ENCODE peak calls at places on chromosome 17, in six cellular contexts. One of them, this sample, is unnamed.

GRCh38 chr17:74892013-74892841 is 1.2 kb downstream of the FADS6 start:
- DNase-seq in neuronal stem cell: no peak
- DNase-seq in mesendoderm: no peak
- DNase-seq in IMR-90: no peak
- DNase-seq in mesenchymal stem cell: no peak
- DNase-seq in H1: no peak
- DNase-seq in this sample: peak; percentile 82

GRCh38 chr17:13638855-13639458 is 37.2 kb upstream of the HS3ST3A1 start:
- DNase-seq in neuronal stem cell: no peak
- DNase-seq in mesendoderm: peak; percentile 90
- DNase-seq in IMR-90: peak; percentile 23
- DNase-seq in mesenchymal stem cell: peak; percentile 84
- DNase-seq in H1: no peak
- DNase-seq in this sample: peak; percentile 60

GRCh38 chr17:43368740-43369506 is 29.9 kb upstream of the ARL4D start:
- DNase-seq in neuronal stem cell: peak; percentile 48
- DNase-seq in mesendoderm: peak; percentile 94
- DNase-seq in IMR-90: peak; percentile 70
- DNase-seq in mesenchymal stem cell: peak; percentile 89
- DNase-seq in H1: no peak
- DNase-seq in this sample: peak; percentile 83

GRCh38 chr17:27855454-27855853 is 37.7 kb downstream of the LYRM9 start:
- DNase-seq in neuronal stem cell: no peak
- DNase-seq in mesendoderm: no peak
- DNase-seq in IMR-90: no peak
- DNase-seq in mesenchymal stem cell: no peak
- DNase-seq in H1: no peak
- DNase-seq in this sample: no peak

GRCh38 chr17:21198411-21198810 is 15.6 kb downstream of the TMEM11 start:
- DNase-seq in neuronal stem cell: no peak
- DNase-seq in mesendoderm: no peak
- DNase-seq in IMR-90: no peak
- DNase-seq in mesenchymal stem cell: no peak
- DNase-seq in H1: no peak
- DNase-seq in this sample: no peak

GRCh38 chr17:19738073-19738449 is 10.0 kb downstream of the ALDH3A1 start:
- DNase-seq in neuronal stem cell: no peak
- DNase-seq in mesendoderm: no peak
- DNase-seq in IMR-90: no peak
- DNase-seq in mesenchymal stem cell: no peak
- DNase-seq in H1: no peak
- DNase-seq in this sample: no peak

GRCh38 chr17:65750678-65751077 is 189.2 kb upstream of the AXIN2 start:
- DNase-seq in neuronal stem cell: no peak
- DNase-seq in mesendoderm: no peak
- DNase-seq in IMR-90: peak; percentile 89
- DNase-seq in mesenchymal stem cell: peak; percentile 44
- DNase-seq in H1: no peak
- DNase-seq in this sample: peak; percentile 78

GRCh38 chr17:81509048-81509686 is 3.4 kb downstream of the ACTG1 start:
- DNase-seq in neuronal stem cell: no peak
- DNase-seq in mesendoderm: peak; percentile 70
- DNase-seq in IMR-90: no peak
- DNase-seq in mesenchymal stem cell: no peak
- DNase-seq in H1: no peak
- DNase-seq in this sample: peak; percentile 63

GRCh38 chr17:82212331-82213250 is at the start of gene CCDC57:
- DNase-seq in neuronal stem cell: peak; percentile 77
- DNase-seq in mesendoderm: peak; percentile 76
- DNase-seq in IMR-90: peak; percentile 68
- DNase-seq in mesenchymal stem cell: peak; percentile 83
- DNase-seq in H1: no peak
- DNase-seq in this sample: peak; percentile 69

GRCh38 chr17:59815965-59816364 is 76.8 kb downstream of the TUBD1 start:
- DNase-seq in neuronal stem cell: no peak
- DNase-seq in mesendoderm: no peak
- DNase-seq in IMR-90: no peak
- DNase-seq in mesenchymal stem cell: peak; percentile 78
- DNase-seq in H1: no peak
- DNase-seq in this sample: peak; percentile 22

GRCh38 chr17:33925650-33926049 is 329.4 kb upstream of the CCL2 start:
- DNase-seq in neuronal stem cell: no peak
- DNase-seq in mesendoderm: no peak
- DNase-seq in IMR-90: no peak
- DNase-seq in mesenchymal stem cell: no peak
- DNase-seq in H1: no peak
- DNase-seq in this sample: no peak

GRCh38 chr17:37233001-37233400 is 142.8 kb upstream of the C17orf78 start:
- DNase-seq in neuronal stem cell: no peak
- DNase-seq in mesendoderm: no peak
- DNase-seq in IMR-90: no peak
- DNase-seq in mesenchymal stem cell: no peak
- DNase-seq in H1: no peak
- DNase-seq in this sample: no peak

DNA sequence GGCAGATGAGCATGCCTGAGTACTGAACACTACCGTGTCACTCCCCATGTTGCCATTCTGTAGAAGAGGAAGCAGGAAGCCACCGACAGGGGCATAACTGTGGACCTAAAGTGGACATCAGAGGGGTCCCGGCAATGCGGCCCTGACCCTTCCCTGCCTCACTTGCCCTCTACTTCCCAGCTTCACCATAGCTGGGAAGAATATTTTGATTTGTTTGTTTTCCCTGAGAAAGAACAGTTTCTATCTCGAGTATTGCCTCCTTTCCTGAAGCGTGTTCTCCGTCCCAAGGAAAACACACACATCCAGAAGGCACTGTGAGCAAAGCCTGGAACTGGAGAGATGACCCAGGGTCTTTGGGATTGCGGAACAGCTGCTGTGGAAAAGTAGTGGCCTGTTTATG is 90.3 kb upstream of the TBX2 start:
- DNase-seq in neuronal stem cell: no peak
- DNase-seq in mesendoderm: no peak
- DNase-seq in IMR-90: no peak
- DNase-seq in mesenchymal stem cell: no peak
- DNase-seq in H1: no peak
- DNase-seq in this sample: peak; percentile 55
- H2BK120ac ChIP-seq in neuronal stem cell: no peak overlapping the region
- H2BK120ac ChIP-seq in mesendoderm: no peak overlapping the region
- H2BK120ac ChIP-seq in IMR-90: peak overlapping the region; percentile 98
- H2BK120ac ChIP-seq in mesenchymal stem cell: peak overlapping the region; percentile 86
- H2BK120ac ChIP-seq in H1: no peak overlapping the region
- H2BK120ac ChIP-seq in this sample: no peak overlapping the region

GRCh38 chr17:78144146-78144719 is 2.0 kb upstream of the C17orf99 start:
- DNase-seq in neuronal stem cell: no peak
- DNase-seq in mesendoderm: no peak
- DNase-seq in IMR-90: peak; percentile 76
- DNase-seq in mesenchymal stem cell: peak; percentile 77
- DNase-seq in H1: no peak
- DNase-seq in this sample: peak; percentile 48
- H3K4me3 ChIP-seq in neuronal stem cell: no peak overlapping the region
- H3K4me3 ChIP-seq in mesendoderm: no peak overlapping the region
- H3K4me3 ChIP-seq in IMR-90: no peak overlapping the region
- H3K4me3 ChIP-seq in mesenchymal stem cell: no peak overlapping the region
- H3K4me3 ChIP-seq in H1: no peak overlapping the region
- H3K4me3 ChIP-seq in this sample: no peak overlapping the region

GRCh38 chr17:16353702-16354174 is 469 bp upstream of the CENPV start:
- DNase-seq in neuronal stem cell: no peak
- DNase-seq in mesendoderm: no peak
- DNase-seq in IMR-90: no peak
- DNase-seq in mesenchymal stem cell: no peak
- DNase-seq in H1: no peak
- DNase-seq in this sample: no peak

GRCh38 chr17:16352303-16352837 is 899 bp downstream of the CENPV start:
- DNase-seq in neuronal stem cell: peak; percentile 66
- DNase-seq in mesendoderm: peak; percentile 84
- DNase-seq in IMR-90: peak; percentile 30
- DNase-seq in mesenchymal stem cell: peak; percentile 53
- DNase-seq in H1: no peak
- DNase-seq in this sample: no peak

GRCh38 chr17:16354585-16354984 is 1.3 kb upstream of the CENPV start:
- DNase-seq in neuronal stem cell: no peak
- DNase-seq in mesendoderm: no peak
- DNase-seq in IMR-90: no peak
- DNase-seq in mesenchymal stem cell: no peak
- DNase-seq in H1: no peak
- DNase-seq in this sample: no peak

GRCh38 chr17:16351831-16352230 is 1.4 kb downstream of the CENPV start:
- DNase-seq in neuronal stem cell: no peak
- DNase-seq in mesendoderm: no peak
- DNase-seq in IMR-90: peak; percentile 75
- DNase-seq in mesenchymal stem cell: peak; percentile 30
- DNase-seq in H1: no peak
- DNase-seq in this sample: peak; percentile 44

DNA sequence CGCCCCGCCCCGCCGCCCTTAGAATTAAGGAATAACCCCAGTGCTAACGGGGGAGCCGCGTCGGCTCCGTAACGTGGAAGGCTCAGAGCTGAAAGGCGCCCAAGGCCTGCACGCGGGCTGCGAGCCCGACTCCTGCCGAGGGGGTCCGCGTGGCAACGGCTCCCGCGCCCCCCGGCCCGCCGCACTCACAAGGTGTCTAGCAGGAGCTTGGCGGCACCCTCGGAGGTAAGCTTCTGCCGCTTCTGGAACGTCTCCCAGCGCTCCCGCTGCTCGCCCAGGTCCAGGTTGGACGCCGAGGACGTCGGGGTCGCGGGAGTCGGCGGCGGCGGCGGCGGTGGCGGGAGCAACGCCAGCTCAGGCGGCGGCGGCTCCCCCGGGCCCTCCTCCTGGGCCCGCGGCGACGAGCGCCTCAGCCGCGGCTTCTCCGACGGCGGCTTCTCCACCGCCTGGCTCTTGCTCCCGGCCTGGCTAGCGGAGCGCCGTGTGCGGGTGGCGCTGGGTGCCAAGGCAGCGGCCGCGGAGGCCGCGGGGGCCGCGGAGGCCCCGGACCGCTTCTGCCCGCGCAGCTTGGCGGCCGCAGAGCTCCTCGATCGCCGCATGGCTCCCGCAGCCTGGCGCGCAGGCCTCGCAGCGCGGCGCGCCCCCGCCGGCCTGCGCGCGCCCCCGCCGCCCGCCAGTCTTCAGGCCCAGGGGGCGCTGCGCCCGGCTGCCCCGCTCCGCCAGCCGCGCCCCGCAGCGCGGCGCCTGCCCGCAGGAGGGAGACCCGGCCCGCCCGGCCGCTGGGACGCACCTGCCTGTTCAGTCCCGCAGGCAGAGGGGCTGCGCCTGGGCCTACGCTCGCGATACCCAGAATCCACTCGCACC is at the start of gene CENPV:
- DNase-seq in neuronal stem cell: peak; percentile 53
- DNase-seq in mesendoderm: peak; percentile 89
- DNase-seq in IMR-90: peak; percentile 34
- DNase-seq in mesenchymal stem cell: peak; percentile 45
- DNase-seq in H1: peak; percentile 54
- DNase-seq in this sample: no peak
- H2BK120ac ChIP-seq in neuronal stem cell: peak within 1 kb of the TSS; percentile 76
- H2BK120ac ChIP-seq in mesendoderm: peak within 1 kb of the TSS; percentile 13
- H2BK120ac ChIP-seq in IMR-90: peak within 1 kb of the TSS; percentile 45
- H2BK120ac ChIP-seq in mesenchymal stem cell: peak within 1 kb of the TSS; percentile 49
- H2BK120ac ChIP-seq in H1: no peak within 1 kb of the TSS
- H2BK120ac ChIP-seq in this sample: no peak within 1 kb of the TSS

GRCh38 chr17:57577751-57578607 is 167.1 kb downstream of the CCDC182 start:
- DNase-seq in neuronal stem cell: peak; percentile 83
- DNase-seq in mesendoderm: peak; percentile 63
- DNase-seq in IMR-90: peak; percentile 70
- DNase-seq in mesenchymal stem cell: peak; percentile 90
- DNase-seq in H1: no peak
- DNase-seq in this sample: no peak
- H3K4me3 ChIP-seq in neuronal stem cell: no peak overlapping the region
- H3K4me3 ChIP-seq in mesendoderm: no peak overlapping the region
- H3K4me3 ChIP-seq in IMR-90: peak overlapping the region; percentile 43
- H3K4me3 ChIP-seq in mesenchymal stem cell: no peak overlapping the region
- H3K4me3 ChIP-seq in H1: no peak overlapping the region
- H3K4me3 ChIP-seq in this sample: no peak overlapping the region

DNA sequence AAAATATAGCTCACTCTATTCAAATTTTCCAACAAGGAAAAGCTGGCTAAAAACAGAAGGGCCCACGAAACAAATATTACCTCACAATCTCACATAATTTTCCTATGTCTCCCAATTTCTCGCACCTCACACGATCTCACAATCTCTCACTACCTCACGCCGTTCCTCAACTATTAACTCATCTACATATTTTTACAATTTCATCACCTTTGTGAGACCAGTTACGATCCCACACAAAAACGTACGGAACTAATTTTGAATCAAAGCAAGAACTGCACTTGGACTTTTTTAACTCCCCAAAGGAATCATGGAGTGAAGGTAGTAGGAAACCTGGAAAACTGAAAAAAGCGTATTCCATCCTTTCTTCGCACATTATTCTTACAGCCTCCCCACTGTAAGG is 1.1 kb downstream of the CBX1 start:
- DNase-seq in neuronal stem cell: no peak
- DNase-seq in mesendoderm: no peak
- DNase-seq in IMR-90: peak; percentile 62
- DNase-seq in mesenchymal stem cell: peak; percentile 63
- DNase-seq in H1: no peak
- DNase-seq in this sample: peak; percentile 68
- H2BK120ac ChIP-seq in neuronal stem cell: no peak overlapping the region
- H2BK120ac ChIP-seq in mesendoderm: no peak overlapping the region
- H2BK120ac ChIP-seq in IMR-90: peak overlapping the region; percentile 47
- H2BK120ac ChIP-seq in mesenchymal stem cell: no peak overlapping the region
- H2BK120ac ChIP-seq in H1: no peak overlapping the region
- H2BK120ac ChIP-seq in this sample: no peak overlapping the region